ENCODE peak calls at places on chromosomes 7 and 10, in ten cellular contexts. One of them, this sample, is unnamed.

GRCh38 chr10:31345886-31346285 is 26.9 kb downstream of the ZEB1 start:
- DNase-seq in NCI-H510A: no peak
- DNase-seq in glomerular endothelial cell: no peak
- DNase-seq in HFFc6: no peak
- DNase-seq in stimulated activated CD8-positive, alpha-beta memory T cell treated with anti-CD3 and anti-CD28 coated beads, Interleukin-2, amount 100 ng/mL, for 1 hour: no peak
- DNase-seq in HepG2: no peak
- DNase-seq in posterior cingulate gyrus: no peak
- DNase-seq in GM13976: no peak
- DNase-seq in NCI-H1436: no peak
- DNase-seq in NCI-H2107: no peak
- DNase-seq in this sample: no peak

GRCh38 chr10:43226851-43227845 is 39.7 kb downstream of the RASGEF1A start:
- DNase-seq in NCI-H510A: no peak
- DNase-seq in glomerular endothelial cell: no peak
- DNase-seq in HFFc6: no peak
- DNase-seq in stimulated activated CD8-positive, alpha-beta memory T cell treated with anti-CD3 and anti-CD28 coated beads, Interleukin-2, amount 100 ng/mL, for 1 hour: no peak
- DNase-seq in HepG2: no peak
- DNase-seq in posterior cingulate gyrus: no peak
- DNase-seq in GM13976: no peak
- DNase-seq in NCI-H1436: no peak
- DNase-seq in NCI-H2107: no peak
- DNase-seq in this sample: no peak

GRCh38 chr7:497346-497745 is 22.3 kb downstream of the PDGFA start:
- DNase-seq in NCI-H510A: no peak
- DNase-seq in glomerular endothelial cell: no peak
- DNase-seq in HFFc6: no peak
- DNase-seq in stimulated activated CD8-positive, alpha-beta memory T cell treated with anti-CD3 and anti-CD28 coated beads, Interleukin-2, amount 100 ng/mL, for 1 hour: no peak
- DNase-seq in HepG2: no peak
- DNase-seq in posterior cingulate gyrus: peak; percentile 65
- DNase-seq in GM13976: no peak
- DNase-seq in NCI-H1436: no peak
- DNase-seq in NCI-H2107: no peak
- DNase-seq in this sample: no peak

GRCh38 chr10:132497083-132497680 is 40.4 kb upstream of the INPP5A start:
- DNase-seq in NCI-H510A: no peak
- DNase-seq in glomerular endothelial cell: no peak
- DNase-seq in HFFc6: no peak
- DNase-seq in stimulated activated CD8-positive, alpha-beta memory T cell treated with anti-CD3 and anti-CD28 coated beads, Interleukin-2, amount 100 ng/mL, for 1 hour: no peak
- DNase-seq in HepG2: no peak
- DNase-seq in posterior cingulate gyrus: peak; percentile 54
- DNase-seq in GM13976: no peak
- DNase-seq in NCI-H1436: no peak
- DNase-seq in NCI-H2107: no peak
- DNase-seq in this sample: no peak

GRCh38 chr7:102094311-102094710 is 192.4 kb upstream of the SH2B2 start:
- DNase-seq in NCI-H510A: no peak
- DNase-seq in glomerular endothelial cell: no peak
- DNase-seq in HFFc6: peak; percentile 63
- DNase-seq in stimulated activated CD8-positive, alpha-beta memory T cell treated with anti-CD3 and anti-CD28 coated beads, Interleukin-2, amount 100 ng/mL, for 1 hour: no peak
- DNase-seq in HepG2: no peak
- DNase-seq in posterior cingulate gyrus: no peak
- DNase-seq in GM13976: no peak
- DNase-seq in NCI-H1436: no peak
- DNase-seq in NCI-H2107: no peak
- DNase-seq in this sample: no peak

GRCh38 chr7:50653116-50653854 is 88.1 kb upstream of the DDC start:
- DNase-seq in NCI-H510A: no peak
- DNase-seq in glomerular endothelial cell: no peak
- DNase-seq in HFFc6: no peak
- DNase-seq in stimulated activated CD8-positive, alpha-beta memory T cell treated with anti-CD3 and anti-CD28 coated beads, Interleukin-2, amount 100 ng/mL, for 1 hour: no peak
- DNase-seq in HepG2: peak; percentile 8
- DNase-seq in posterior cingulate gyrus: peak; percentile 69
- DNase-seq in GM13976: no peak
- DNase-seq in NCI-H1436: no peak
- DNase-seq in NCI-H2107: no peak
- DNase-seq in this sample: no peak

GRCh38 chr7:12256025-12256570 is 45.0 kb downstream of the TMEM106B start:
- DNase-seq in NCI-H510A: no peak
- DNase-seq in glomerular endothelial cell: no peak
- DNase-seq in HFFc6: no peak
- DNase-seq in stimulated activated CD8-positive, alpha-beta memory T cell treated with anti-CD3 and anti-CD28 coated beads, Interleukin-2, amount 100 ng/mL, for 1 hour: no peak
- DNase-seq in HepG2: no peak
- DNase-seq in posterior cingulate gyrus: no peak
- DNase-seq in GM13976: no peak
- DNase-seq in NCI-H1436: no peak
- DNase-seq in NCI-H2107: no peak
- DNase-seq in this sample: no peak

GRCh38 chr7:607938-608337 is 88.3 kb upstream of the PDGFA start:
- DNase-seq in NCI-H510A: no peak
- DNase-seq in glomerular endothelial cell: no peak
- DNase-seq in HFFc6: no peak
- DNase-seq in stimulated activated CD8-positive, alpha-beta memory T cell treated with anti-CD3 and anti-CD28 coated beads, Interleukin-2, amount 100 ng/mL, for 1 hour: no peak
- DNase-seq in HepG2: no peak
- DNase-seq in posterior cingulate gyrus: peak; percentile 70
- DNase-seq in GM13976: no peak
- DNase-seq in NCI-H1436: no peak
- DNase-seq in NCI-H2107: peak; percentile 14
- DNase-seq in this sample: peak; percentile 93

GRCh38 chr7:24894670-24895221 is 85.2 kb downstream of the OSBPL3 start:
- DNase-seq in NCI-H510A: no peak
- DNase-seq in glomerular endothelial cell: no peak
- DNase-seq in HFFc6: no peak
- DNase-seq in stimulated activated CD8-positive, alpha-beta memory T cell treated with anti-CD3 and anti-CD28 coated beads, Interleukin-2, amount 100 ng/mL, for 1 hour: no peak
- DNase-seq in HepG2: no peak
- DNase-seq in posterior cingulate gyrus: no peak
- DNase-seq in GM13976: no peak
- DNase-seq in NCI-H1436: no peak
- DNase-seq in NCI-H2107: no peak
- DNase-seq in this sample: no peak

GRCh38 chr10:7563368-7563767 is 103.4 kb downstream of the ITIH5 start:
- DNase-seq in NCI-H510A: no peak
- DNase-seq in glomerular endothelial cell: no peak
- DNase-seq in HFFc6: no peak
- DNase-seq in stimulated activated CD8-positive, alpha-beta memory T cell treated with anti-CD3 and anti-CD28 coated beads, Interleukin-2, amount 100 ng/mL, for 1 hour: no peak
- DNase-seq in HepG2: no peak
- DNase-seq in posterior cingulate gyrus: no peak
- DNase-seq in GM13976: no peak
- DNase-seq in NCI-H1436: no peak
- DNase-seq in NCI-H2107: no peak
- DNase-seq in this sample: no peak

GRCh38 chr7:96236198-96237039 is 85.5 kb downstream of the SLC25A13 start:
- DNase-seq in NCI-H510A: no peak
- DNase-seq in glomerular endothelial cell: peak; percentile 93
- DNase-seq in HFFc6: no peak
- DNase-seq in stimulated activated CD8-positive, alpha-beta memory T cell treated with anti-CD3 and anti-CD28 coated beads, Interleukin-2, amount 100 ng/mL, for 1 hour: no peak
- DNase-seq in HepG2: no peak
- DNase-seq in posterior cingulate gyrus: no peak
- DNase-seq in GM13976: no peak
- DNase-seq in NCI-H1436: no peak
- DNase-seq in NCI-H2107: no peak
- DNase-seq in this sample: no peak

GRCh38 chr7:28041508-28042314 is 138.9 kb downstream of the JAZF1 start:
- DNase-seq in NCI-H510A: no peak
- DNase-seq in glomerular endothelial cell: no peak
- DNase-seq in HFFc6: peak; percentile 95
- DNase-seq in stimulated activated CD8-positive, alpha-beta memory T cell treated with anti-CD3 and anti-CD28 coated beads, Interleukin-2, amount 100 ng/mL, for 1 hour: no peak
- DNase-seq in HepG2: no peak
- DNase-seq in posterior cingulate gyrus: no peak
- DNase-seq in GM13976: no peak
- DNase-seq in NCI-H1436: no peak
- DNase-seq in NCI-H2107: no peak
- DNase-seq in this sample: no peak

GRCh38 chr10:29244978-29245377 is 43.9 kb upstream of the LYZL1 start:
- DNase-seq in NCI-H510A: no peak
- DNase-seq in glomerular endothelial cell: no peak
- DNase-seq in HFFc6: no peak
- DNase-seq in stimulated activated CD8-positive, alpha-beta memory T cell treated with anti-CD3 and anti-CD28 coated beads, Interleukin-2, amount 100 ng/mL, for 1 hour: no peak
- DNase-seq in HepG2: no peak
- DNase-seq in posterior cingulate gyrus: no peak
- DNase-seq in GM13976: no peak
- DNase-seq in NCI-H1436: no peak
- DNase-seq in NCI-H2107: no peak
- DNase-seq in this sample: no peak

GRCh38 chr10:97483526-97483925 is 14.7 kb downstream of the MMS19 start:
- DNase-seq in NCI-H510A: no peak
- DNase-seq in glomerular endothelial cell: no peak
- DNase-seq in HFFc6: no peak
- DNase-seq in stimulated activated CD8-positive, alpha-beta memory T cell treated with anti-CD3 and anti-CD28 coated beads, Interleukin-2, amount 100 ng/mL, for 1 hour: no peak
- DNase-seq in HepG2: no peak
- DNase-seq in posterior cingulate gyrus: no peak
- DNase-seq in GM13976: no peak
- DNase-seq in NCI-H1436: no peak
- DNase-seq in NCI-H2107: no peak
- DNase-seq in this sample: no peak

GRCh38 chr7:149680316-149681025 is 92.9 kb downstream of the ZNF467 start:
- DNase-seq in NCI-H510A: no peak
- DNase-seq in glomerular endothelial cell: no peak
- DNase-seq in HFFc6: peak; percentile 46
- DNase-seq in stimulated activated CD8-positive, alpha-beta memory T cell treated with anti-CD3 and anti-CD28 coated beads, Interleukin-2, amount 100 ng/mL, for 1 hour: no peak
- DNase-seq in HepG2: no peak
- DNase-seq in posterior cingulate gyrus: no peak
- DNase-seq in GM13976: no peak
- DNase-seq in NCI-H1436: no peak
- DNase-seq in NCI-H2107: no peak
- DNase-seq in this sample: no peak

GRCh38 chr7:2687881-2688318 is at the start of gene AMZ1:
- DNase-seq in NCI-H510A: no peak
- DNase-seq in glomerular endothelial cell: no peak
- DNase-seq in HFFc6: peak; percentile 25
- DNase-seq in stimulated activated CD8-positive, alpha-beta memory T cell treated with anti-CD3 and anti-CD28 coated beads, Interleukin-2, amount 100 ng/mL, for 1 hour: no peak
- DNase-seq in HepG2: no peak
- DNase-seq in posterior cingulate gyrus: no peak
- DNase-seq in GM13976: no peak
- DNase-seq in NCI-H1436: no peak
- DNase-seq in NCI-H2107: no peak
- DNase-seq in this sample: no peak

GRCh38 chr10:24951201-24952145 is 933 bp downstream of the PRTFDC1 start:
- DNase-seq in NCI-H510A: peak; percentile 21
- DNase-seq in glomerular endothelial cell: no peak
- DNase-seq in HFFc6: peak; percentile 23
- DNase-seq in stimulated activated CD8-positive, alpha-beta memory T cell treated with anti-CD3 and anti-CD28 coated beads, Interleukin-2, amount 100 ng/mL, for 1 hour: no peak
- DNase-seq in HepG2: no peak
- DNase-seq in posterior cingulate gyrus: no peak
- DNase-seq in GM13976: no peak
- DNase-seq in NCI-H1436: peak; percentile 42
- DNase-seq in NCI-H2107: no peak
- DNase-seq in this sample: no peak

GRCh38 chr10:102773320-102773719 is 29.6 kb downstream of the WBP1L start:
- DNase-seq in NCI-H510A: no peak
- DNase-seq in glomerular endothelial cell: no peak
- DNase-seq in HFFc6: peak; percentile 16
- DNase-seq in stimulated activated CD8-positive, alpha-beta memory T cell treated with anti-CD3 and anti-CD28 coated beads, Interleukin-2, amount 100 ng/mL, for 1 hour: no peak
- DNase-seq in HepG2: no peak
- DNase-seq in posterior cingulate gyrus: no peak
- DNase-seq in GM13976: no peak
- DNase-seq in NCI-H1436: no peak
- DNase-seq in NCI-H2107: no peak
- DNase-seq in this sample: no peak

GRCh38 chr10:119346063-119346835 is 138.9 kb downstream of the GRK5 start:
- DNase-seq in NCI-H510A: no peak
- DNase-seq in glomerular endothelial cell: no peak
- DNase-seq in HFFc6: no peak
- DNase-seq in stimulated activated CD8-positive, alpha-beta memory T cell treated with anti-CD3 and anti-CD28 coated beads, Interleukin-2, amount 100 ng/mL, for 1 hour: no peak
- DNase-seq in HepG2: no peak
- DNase-seq in posterior cingulate gyrus: no peak
- DNase-seq in GM13976: no peak
- DNase-seq in NCI-H1436: no peak
- DNase-seq in NCI-H2107: no peak
- DNase-seq in this sample: no peak

GRCh38 chr7:7190142-7190541 is 7.8 kb downstream of the C1GALT1 start:
- DNase-seq in NCI-H510A: no peak
- DNase-seq in glomerular endothelial cell: no peak
- DNase-seq in HFFc6: no peak
- DNase-seq in stimulated activated CD8-positive, alpha-beta memory T cell treated with anti-CD3 and anti-CD28 coated beads, Interleukin-2, amount 100 ng/mL, for 1 hour: no peak
- DNase-seq in HepG2: no peak
- DNase-seq in posterior cingulate gyrus: no peak
- DNase-seq in GM13976: no peak
- DNase-seq in NCI-H1436: no peak
- DNase-seq in NCI-H2107: no peak
- DNase-seq in this sample: no peak

GRCh38 chr10:62050941-62051433 is 149.5 kb downstream of the ARID5B start:
- DNase-seq in NCI-H510A: no peak
- DNase-seq in glomerular endothelial cell: no peak
- DNase-seq in HFFc6: peak; percentile 91
- DNase-seq in stimulated activated CD8-positive, alpha-beta memory T cell treated with anti-CD3 and anti-CD28 coated beads, Interleukin-2, amount 100 ng/mL, for 1 hour: peak; percentile 40
- DNase-seq in HepG2: peak; percentile 70
- DNase-seq in posterior cingulate gyrus: peak; percentile 83
- DNase-seq in GM13976: peak; percentile 33
- DNase-seq in NCI-H1436: no peak
- DNase-seq in NCI-H2107: no peak
- DNase-seq in this sample: no peak

GRCh38 chr7:79612903-79613302 is 159.4 kb upstream of the MAGI2 start:
- DNase-seq in NCI-H510A: no peak
- DNase-seq in glomerular endothelial cell: no peak
- DNase-seq in HFFc6: no peak
- DNase-seq in stimulated activated CD8-positive, alpha-beta memory T cell treated with anti-CD3 and anti-CD28 coated beads, Interleukin-2, amount 100 ng/mL, for 1 hour: no peak
- DNase-seq in HepG2: no peak
- DNase-seq in posterior cingulate gyrus: no peak
- DNase-seq in GM13976: no peak
- DNase-seq in NCI-H1436: no peak
- DNase-seq in NCI-H2107: no peak
- DNase-seq in this sample: no peak

GRCh38 chr10:97827778-97828291 is 21.8 kb upstream of the GOLGA7B start:
- DNase-seq in NCI-H510A: no peak
- DNase-seq in glomerular endothelial cell: no peak
- DNase-seq in HFFc6: peak; percentile 50
- DNase-seq in stimulated activated CD8-positive, alpha-beta memory T cell treated with anti-CD3 and anti-CD28 coated beads, Interleukin-2, amount 100 ng/mL, for 1 hour: no peak
- DNase-seq in HepG2: no peak
- DNase-seq in posterior cingulate gyrus: no peak
- DNase-seq in GM13976: no peak
- DNase-seq in NCI-H1436: no peak
- DNase-seq in NCI-H2107: no peak
- DNase-seq in this sample: no peak

GRCh38 chr10:856405-857157 is 74.9 kb downstream of the LARP4B start:
- DNase-seq in NCI-H510A: no peak
- DNase-seq in glomerular endothelial cell: no peak
- DNase-seq in HFFc6: no peak
- DNase-seq in stimulated activated CD8-positive, alpha-beta memory T cell treated with anti-CD3 and anti-CD28 coated beads, Interleukin-2, amount 100 ng/mL, for 1 hour: no peak
- DNase-seq in HepG2: no peak
- DNase-seq in posterior cingulate gyrus: no peak
- DNase-seq in GM13976: no peak
- DNase-seq in NCI-H1436: no peak
- DNase-seq in NCI-H2107: no peak
- DNase-seq in this sample: no peak

GRCh38 chr10:9814285-9814866 is 1203.3 kb upstream of the CELF2 start:
- DNase-seq in NCI-H510A: no peak
- DNase-seq in glomerular endothelial cell: no peak
- DNase-seq in HFFc6: no peak
- DNase-seq in stimulated activated CD8-positive, alpha-beta memory T cell treated with anti-CD3 and anti-CD28 coated beads, Interleukin-2, amount 100 ng/mL, for 1 hour: no peak
- DNase-seq in HepG2: no peak
- DNase-seq in posterior cingulate gyrus: no peak
- DNase-seq in GM13976: no peak
- DNase-seq in NCI-H1436: no peak
- DNase-seq in NCI-H2107: no peak
- DNase-seq in this sample: no peak

GRCh38 chr7:81301815-81302214 is 383.0 kb upstream of the SEMA3C start:
- DNase-seq in NCI-H510A: peak; percentile 12
- DNase-seq in glomerular endothelial cell: no peak
- DNase-seq in HFFc6: no peak
- DNase-seq in stimulated activated CD8-positive, alpha-beta memory T cell treated with anti-CD3 and anti-CD28 coated beads, Interleukin-2, amount 100 ng/mL, for 1 hour: no peak
- DNase-seq in HepG2: no peak
- DNase-seq in posterior cingulate gyrus: no peak
- DNase-seq in GM13976: no peak
- DNase-seq in NCI-H1436: no peak
- DNase-seq in NCI-H2107: no peak
- DNase-seq in this sample: no peak

GRCh38 chr7:155438778-155439177 is 19.2 kb upstream of the EN2 start:
- DNase-seq in NCI-H510A: no peak
- DNase-seq in glomerular endothelial cell: no peak
- DNase-seq in HFFc6: no peak
- DNase-seq in stimulated activated CD8-positive, alpha-beta memory T cell treated with anti-CD3 and anti-CD28 coated beads, Interleukin-2, amount 100 ng/mL, for 1 hour: no peak
- DNase-seq in HepG2: no peak
- DNase-seq in posterior cingulate gyrus: peak; percentile 27
- DNase-seq in GM13976: no peak
- DNase-seq in NCI-H1436: no peak
- DNase-seq in NCI-H2107: no peak
- DNase-seq in this sample: no peak

GRCh38 chr10:62456611-62457101 is 82.5 kb downstream of the ZNF365 start:
- DNase-seq in NCI-H510A: no peak
- DNase-seq in glomerular endothelial cell: no peak
- DNase-seq in HFFc6: peak; percentile 5
- DNase-seq in stimulated activated CD8-positive, alpha-beta memory T cell treated with anti-CD3 and anti-CD28 coated beads, Interleukin-2, amount 100 ng/mL, for 1 hour: no peak
- DNase-seq in HepG2: no peak
- DNase-seq in posterior cingulate gyrus: no peak
- DNase-seq in GM13976: peak; percentile 60
- DNase-seq in NCI-H1436: no peak
- DNase-seq in NCI-H2107: no peak
- DNase-seq in this sample: no peak

This sample was measured in DMS79.